ENCODE peak calls at places on chromosome 21, in ten cellular contexts. One of them, this sample, is unnamed.

GRCh38 chr21:24023936-24024335 is 1583.3 kb downstream of the MRPL39 start:
- DNase-seq in lung: no peak
- DNase-seq in KG1: no peak
- DNase-seq in WTC11: no peak
- DNase-seq in naive thymus-derived CD8-positive, alpha-beta T cell: no peak
- DNase-seq in nucleus accumbens: no peak
- DNase-seq in stimulated activated CD8-positive, alpha-beta memory T cell treated with anti-CD3 and anti-CD28 coated beads, Interleukin-7, amount 100 ng/mL, for 1 hour: no peak
- DNase-seq in Right ventricle myocardium superior: no peak
- DNase-seq in HT-29: no peak
- DNase-seq in CMK: no peak
- DNase-seq in this sample: no peak

GRCh38 chr21:14533555-14534400 is 12.3 kb downstream of the SAMSN1 start:
- DNase-seq in stimulated activated CD8-positive, alpha-beta memory T cell treated with anti-CD3 and anti-CD28 coated beads, Interleukin-7, amount 100 ng/mL, for 1 hour: no peak
- DNase-seq in Right ventricle myocardium superior: no peak
- DNase-seq in HT-29: peak
- DNase-seq in CMK: no peak
- DNase-seq in WTC11: no peak
- DNase-seq in naive thymus-derived CD8-positive, alpha-beta T cell: peak
- DNase-seq in lung: no peak
- DNase-seq in nucleus accumbens: no peak
- DNase-seq in KG1: no peak
- DNase-seq in this sample: peak

GRCh38 chr21:18370292-18370691 is 33.3 kb downstream of the TMPRSS15 start:
- DNase-seq in lung: no peak
- DNase-seq in nucleus accumbens: no peak
- DNase-seq in WTC11: no peak
- DNase-seq in KG1: no peak
- DNase-seq in naive thymus-derived CD8-positive, alpha-beta T cell: no peak
- DNase-seq in CMK: no peak
- DNase-seq in Right ventricle myocardium superior: no peak
- DNase-seq in HT-29: no peak
- DNase-seq in stimulated activated CD8-positive, alpha-beta memory T cell treated with anti-CD3 and anti-CD28 coated beads, Interleukin-7, amount 100 ng/mL, for 1 hour: no peak
- DNase-seq in this sample: no peak

GRCh38 chr21:21682172-21682571 is 684.0 kb downstream of the NCAM2 start:
- DNase-seq in WTC11: no peak
- DNase-seq in Right ventricle myocardium superior: no peak
- DNase-seq in nucleus accumbens: no peak
- DNase-seq in HT-29: no peak
- DNase-seq in lung: no peak
- DNase-seq in CMK: no peak
- DNase-seq in stimulated activated CD8-positive, alpha-beta memory T cell treated with anti-CD3 and anti-CD28 coated beads, Interleukin-7, amount 100 ng/mL, for 1 hour: no peak
- DNase-seq in naive thymus-derived CD8-positive, alpha-beta T cell: no peak
- DNase-seq in KG1: no peak
- DNase-seq in this sample: no peak

GRCh38 chr21:41582298-41582840 is 74.4 kb upstream of the TMPRSS2 start:
- DNase-seq in nucleus accumbens: no peak
- DNase-seq in CMK: no peak
- DNase-seq in WTC11: no peak
- DNase-seq in KG1: no peak
- DNase-seq in lung: no peak
- DNase-seq in naive thymus-derived CD8-positive, alpha-beta T cell: no peak
- DNase-seq in Right ventricle myocardium superior: no peak
- DNase-seq in stimulated activated CD8-positive, alpha-beta memory T cell treated with anti-CD3 and anti-CD28 coated beads, Interleukin-7, amount 100 ng/mL, for 1 hour: no peak
- DNase-seq in HT-29: no peak
- DNase-seq in this sample: no peak

GRCh38 chr21:45054927-45055612 is 19.3 kb upstream of the ADARB1 start:
- DNase-seq in naive thymus-derived CD8-positive, alpha-beta T cell: no peak
- DNase-seq in CMK: no peak
- DNase-seq in lung: no peak
- DNase-seq in Right ventricle myocardium superior: no peak
- DNase-seq in stimulated activated CD8-positive, alpha-beta memory T cell treated with anti-CD3 and anti-CD28 coated beads, Interleukin-7, amount 100 ng/mL, for 1 hour: no peak
- DNase-seq in WTC11: no peak
- DNase-seq in KG1: no peak
- DNase-seq in HT-29: no peak
- DNase-seq in nucleus accumbens: no peak
- DNase-seq in this sample: peak

GRCh38 chr21:33070921-33071877 is 1.3 kb downstream of the OLIG1 start:
- DNase-seq in naive thymus-derived CD8-positive, alpha-beta T cell: peak
- DNase-seq in lung: no peak
- DNase-seq in WTC11: peak
- DNase-seq in Right ventricle myocardium superior: peak
- DNase-seq in HT-29: no peak
- DNase-seq in CMK: no peak
- DNase-seq in nucleus accumbens: peak
- DNase-seq in stimulated activated CD8-positive, alpha-beta memory T cell treated with anti-CD3 and anti-CD28 coated beads, Interleukin-7, amount 100 ng/mL, for 1 hour: no peak
- DNase-seq in KG1: peak
- DNase-seq in this sample: no peak

GRCh38 chr21:32347351-32347750 is 45.5 kb downstream of the URB1 start:
- DNase-seq in stimulated activated CD8-positive, alpha-beta memory T cell treated with anti-CD3 and anti-CD28 coated beads, Interleukin-7, amount 100 ng/mL, for 1 hour: no peak
- DNase-seq in WTC11: no peak
- DNase-seq in lung: no peak
- DNase-seq in CMK: no peak
- DNase-seq in nucleus accumbens: no peak
- DNase-seq in KG1: no peak
- DNase-seq in HT-29: no peak
- DNase-seq in Right ventricle myocardium superior: no peak
- DNase-seq in naive thymus-derived CD8-positive, alpha-beta T cell: no peak
- DNase-seq in this sample: no peak

GRCh38 chr21:15732290-15732995 is 2.7 kb downstream of the USP25 start:
- DNase-seq in nucleus accumbens: no peak
- DNase-seq in KG1: peak
- DNase-seq in Right ventricle myocardium superior: no peak
- DNase-seq in CMK: no peak
- DNase-seq in naive thymus-derived CD8-positive, alpha-beta T cell: peak
- DNase-seq in lung: no peak
- DNase-seq in stimulated activated CD8-positive, alpha-beta memory T cell treated with anti-CD3 and anti-CD28 coated beads, Interleukin-7, amount 100 ng/mL, for 1 hour: no peak
- DNase-seq in HT-29: peak
- DNase-seq in WTC11: no peak
- DNase-seq in this sample: peak

GRCh38 chr21:37868896-37869295 is 47.4 kb downstream of the KCNJ6 start:
- DNase-seq in nucleus accumbens: no peak
- DNase-seq in stimulated activated CD8-positive, alpha-beta memory T cell treated with anti-CD3 and anti-CD28 coated beads, Interleukin-7, amount 100 ng/mL, for 1 hour: no peak
- DNase-seq in WTC11: no peak
- DNase-seq in Right ventricle myocardium superior: no peak
- DNase-seq in KG1: no peak
- DNase-seq in naive thymus-derived CD8-positive, alpha-beta T cell: no peak
- DNase-seq in lung: no peak
- DNase-seq in CMK: no peak
- DNase-seq in HT-29: no peak
- DNase-seq in this sample: no peak

GRCh38 chr21:44706706-44707615 is 4.4 kb downstream of the TSPEAR start:
- DNase-seq in CMK: no peak
- DNase-seq in stimulated activated CD8-positive, alpha-beta memory T cell treated with anti-CD3 and anti-CD28 coated beads, Interleukin-7, amount 100 ng/mL, for 1 hour: no peak
- DNase-seq in lung: no peak
- DNase-seq in KG1: no peak
- DNase-seq in nucleus accumbens: no peak
- DNase-seq in Right ventricle myocardium superior: no peak
- DNase-seq in HT-29: no peak
- DNase-seq in WTC11: no peak
- DNase-seq in naive thymus-derived CD8-positive, alpha-beta T cell: no peak
- DNase-seq in this sample: no peak

GRCh38 chr21:38987551-38988210 is 182.0 kb downstream of the ETS2 start:
- DNase-seq in WTC11: no peak
- DNase-seq in naive thymus-derived CD8-positive, alpha-beta T cell: no peak
- DNase-seq in Right ventricle myocardium superior: no peak
- DNase-seq in lung: no peak
- DNase-seq in nucleus accumbens: no peak
- DNase-seq in stimulated activated CD8-positive, alpha-beta memory T cell treated with anti-CD3 and anti-CD28 coated beads, Interleukin-7, amount 100 ng/mL, for 1 hour: no peak
- DNase-seq in KG1: no peak
- DNase-seq in CMK: no peak
- DNase-seq in HT-29: no peak
- DNase-seq in this sample: no peak

GRCh38 chr21:36960676-36961284 is 5.7 kb downstream of the HLCS start:
- DNase-seq in stimulated activated CD8-positive, alpha-beta memory T cell treated with anti-CD3 and anti-CD28 coated beads, Interleukin-7, amount 100 ng/mL, for 1 hour: no peak
- DNase-seq in KG1: no peak
- DNase-seq in naive thymus-derived CD8-positive, alpha-beta T cell: no peak
- DNase-seq in WTC11: no peak
- DNase-seq in nucleus accumbens: no peak
- DNase-seq in CMK: no peak
- DNase-seq in lung: no peak
- DNase-seq in HT-29: no peak
- DNase-seq in Right ventricle myocardium superior: no peak
- DNase-seq in this sample: no peak

GRCh38 chr21:16908087-16908486 is 604.8 kb upstream of the CXADR start:
- DNase-seq in Right ventricle myocardium superior: no peak
- DNase-seq in lung: peak
- DNase-seq in nucleus accumbens: no peak
- DNase-seq in naive thymus-derived CD8-positive, alpha-beta T cell: no peak
- DNase-seq in CMK: no peak
- DNase-seq in WTC11: no peak
- DNase-seq in KG1: no peak
- DNase-seq in stimulated activated CD8-positive, alpha-beta memory T cell treated with anti-CD3 and anti-CD28 coated beads, Interleukin-7, amount 100 ng/mL, for 1 hour: no peak
- DNase-seq in HT-29: no peak
- DNase-seq in this sample: peak

GRCh38 chr21:43352568-43353281 is 74.2 kb downstream of the SIK1 start:
- DNase-seq in WTC11: no peak
- DNase-seq in lung: no peak
- DNase-seq in HT-29: no peak
- DNase-seq in CMK: peak
- DNase-seq in stimulated activated CD8-positive, alpha-beta memory T cell treated with anti-CD3 and anti-CD28 coated beads, Interleukin-7, amount 100 ng/mL, for 1 hour: no peak
- DNase-seq in KG1: no peak
- DNase-seq in nucleus accumbens: no peak
- DNase-seq in naive thymus-derived CD8-positive, alpha-beta T cell: no peak
- DNase-seq in Right ventricle myocardium superior: no peak
- DNase-seq in this sample: peak

GRCh38 chr21:37675202-37675801 is 241.0 kb downstream of the KCNJ6 start:
- DNase-seq in WTC11: peak
- DNase-seq in CMK: peak
- DNase-seq in KG1: peak
- DNase-seq in nucleus accumbens: peak
- DNase-seq in naive thymus-derived CD8-positive, alpha-beta T cell: peak
- DNase-seq in Right ventricle myocardium superior: peak
- DNase-seq in lung: peak
- DNase-seq in stimulated activated CD8-positive, alpha-beta memory T cell treated with anti-CD3 and anti-CD28 coated beads, Interleukin-7, amount 100 ng/mL, for 1 hour: peak
- DNase-seq in HT-29: peak
- DNase-seq in this sample: peak

GRCh38 chr21:36350282-36350910 is 30.4 kb downstream of the MORC3 start:
- DNase-seq in lung: no peak
- DNase-seq in HT-29: no peak
- DNase-seq in Right ventricle myocardium superior: no peak
- DNase-seq in WTC11: no peak
- DNase-seq in naive thymus-derived CD8-positive, alpha-beta T cell: no peak
- DNase-seq in CMK: no peak
- DNase-seq in stimulated activated CD8-positive, alpha-beta memory T cell treated with anti-CD3 and anti-CD28 coated beads, Interleukin-7, amount 100 ng/mL, for 1 hour: no peak
- DNase-seq in nucleus accumbens: no peak
- DNase-seq in KG1: no peak
- DNase-seq in this sample: peak

GRCh38 chr21:26093094-26093493 is 77.5 kb downstream of the APP start:
- DNase-seq in WTC11: no peak
- DNase-seq in naive thymus-derived CD8-positive, alpha-beta T cell: no peak
- DNase-seq in stimulated activated CD8-positive, alpha-beta memory T cell treated with anti-CD3 and anti-CD28 coated beads, Interleukin-7, amount 100 ng/mL, for 1 hour: no peak
- DNase-seq in nucleus accumbens: no peak
- DNase-seq in CMK: no peak
- DNase-seq in HT-29: no peak
- DNase-seq in Right ventricle myocardium superior: no peak
- DNase-seq in lung: no peak
- DNase-seq in KG1: no peak
- DNase-seq in this sample: peak

GRCh38 chr21:16377857-16378256 is 648.1 kb downstream of the USP25 start:
- DNase-seq in HT-29: no peak
- DNase-seq in naive thymus-derived CD8-positive, alpha-beta T cell: no peak
- DNase-seq in CMK: no peak
- DNase-seq in WTC11: no peak
- DNase-seq in stimulated activated CD8-positive, alpha-beta memory T cell treated with anti-CD3 and anti-CD28 coated beads, Interleukin-7, amount 100 ng/mL, for 1 hour: no peak
- DNase-seq in KG1: no peak
- DNase-seq in Right ventricle myocardium superior: no peak
- DNase-seq in nucleus accumbens: no peak
- DNase-seq in lung: no peak
- DNase-seq in this sample: no peak

GRCh38 chr21:29704719-29705118 is 235.1 kb downstream of the GRIK1 start:
- DNase-seq in HT-29: no peak
- DNase-seq in CMK: no peak
- DNase-seq in naive thymus-derived CD8-positive, alpha-beta T cell: no peak
- DNase-seq in WTC11: no peak
- DNase-seq in lung: no peak
- DNase-seq in nucleus accumbens: no peak
- DNase-seq in Right ventricle myocardium superior: no peak
- DNase-seq in KG1: no peak
- DNase-seq in stimulated activated CD8-positive, alpha-beta memory T cell treated with anti-CD3 and anti-CD28 coated beads, Interleukin-7, amount 100 ng/mL, for 1 hour: no peak
- DNase-seq in this sample: no peak

GRCh38 chr21:43343095-43343991 is 83.6 kb downstream of the SIK1 start:
- DNase-seq in stimulated activated CD8-positive, alpha-beta memory T cell treated with anti-CD3 and anti-CD28 coated beads, Interleukin-7, amount 100 ng/mL, for 1 hour: no peak
- DNase-seq in HT-29: peak
- DNase-seq in lung: peak
- DNase-seq in KG1: no peak
- DNase-seq in Right ventricle myocardium superior: no peak
- DNase-seq in nucleus accumbens: no peak
- DNase-seq in naive thymus-derived CD8-positive, alpha-beta T cell: no peak
- DNase-seq in WTC11: no peak
- DNase-seq in CMK: no peak
- DNase-seq in this sample: peak

GRCh38 chr21:14572206-14572780 is 26.2 kb upstream of the SAMSN1 start:
- DNase-seq in nucleus accumbens: no peak
- DNase-seq in lung: no peak
- DNase-seq in HT-29: no peak
- DNase-seq in KG1: no peak
- DNase-seq in stimulated activated CD8-positive, alpha-beta memory T cell treated with anti-CD3 and anti-CD28 coated beads, Interleukin-7, amount 100 ng/mL, for 1 hour: no peak
- DNase-seq in Right ventricle myocardium superior: no peak
- DNase-seq in CMK: no peak
- DNase-seq in WTC11: no peak
- DNase-seq in naive thymus-derived CD8-positive, alpha-beta T cell: no peak
- DNase-seq in this sample: no peak

GRCh38 chr21:17391811-17392340 is 121.0 kb upstream of the CXADR start:
- DNase-seq in stimulated activated CD8-positive, alpha-beta memory T cell treated with anti-CD3 and anti-CD28 coated beads, Interleukin-7, amount 100 ng/mL, for 1 hour: no peak
- DNase-seq in lung: no peak
- DNase-seq in CMK: no peak
- DNase-seq in naive thymus-derived CD8-positive, alpha-beta T cell: no peak
- DNase-seq in WTC11: no peak
- DNase-seq in Right ventricle myocardium superior: no peak
- DNase-seq in HT-29: no peak
- DNase-seq in KG1: no peak
- DNase-seq in nucleus accumbens: no peak
- DNase-seq in this sample: no peak

GRCh38 chr21:31265293-31265692 is 78.8 kb downstream of the TIAM1 start:
- DNase-seq in Right ventricle myocardium superior: peak
- DNase-seq in lung: no peak
- DNase-seq in nucleus accumbens: no peak
- DNase-seq in stimulated activated CD8-positive, alpha-beta memory T cell treated with anti-CD3 and anti-CD28 coated beads, Interleukin-7, amount 100 ng/mL, for 1 hour: no peak
- DNase-seq in HT-29: no peak
- DNase-seq in WTC11: no peak
- DNase-seq in KG1: no peak
- DNase-seq in CMK: no peak
- DNase-seq in naive thymus-derived CD8-positive, alpha-beta T cell: peak
- DNase-seq in this sample: no peak

GRCh38 chr21:36727886-36728285 is 29.0 kb downstream of the SIM2 start:
- DNase-seq in HT-29: no peak
- DNase-seq in stimulated activated CD8-positive, alpha-beta memory T cell treated with anti-CD3 and anti-CD28 coated beads, Interleukin-7, amount 100 ng/mL, for 1 hour: no peak
- DNase-seq in nucleus accumbens: no peak
- DNase-seq in KG1: no peak
- DNase-seq in Right ventricle myocardium superior: no peak
- DNase-seq in lung: no peak
- DNase-seq in CMK: no peak
- DNase-seq in naive thymus-derived CD8-positive, alpha-beta T cell: no peak
- DNase-seq in WTC11: peak
- DNase-seq in this sample: no peak

GRCh38 chr21:25963186-25963585 is 207.4 kb downstream of the APP start:
- DNase-seq in HT-29: peak
- DNase-seq in Right ventricle myocardium superior: no peak
- DNase-seq in KG1: no peak
- DNase-seq in naive thymus-derived CD8-positive, alpha-beta T cell: no peak
- DNase-seq in stimulated activated CD8-positive, alpha-beta memory T cell treated with anti-CD3 and anti-CD28 coated beads, Interleukin-7, amount 100 ng/mL, for 1 hour: no peak
- DNase-seq in nucleus accumbens: no peak
- DNase-seq in lung: peak
- DNase-seq in WTC11: no peak
- DNase-seq in CMK: no peak
- DNase-seq in this sample: peak

GRCh38 chr21:46078322-46078981 is 19.5 kb upstream of the COL6A2 start:
- DNase-seq in WTC11: no peak
- DNase-seq in KG1: no peak
- DNase-seq in naive thymus-derived CD8-positive, alpha-beta T cell: no peak
- DNase-seq in stimulated activated CD8-positive, alpha-beta memory T cell treated with anti-CD3 and anti-CD28 coated beads, Interleukin-7, amount 100 ng/mL, for 1 hour: no peak
- DNase-seq in CMK: no peak
- DNase-seq in lung: peak
- DNase-seq in HT-29: no peak
- DNase-seq in nucleus accumbens: no peak
- DNase-seq in Right ventricle myocardium superior: peak
- DNase-seq in this sample: no peak

GRCh38 chr21:32795376-32795775 is 23.8 kb upstream of the PAXBP1 start:
- DNase-seq in CMK: no peak
- DNase-seq in nucleus accumbens: no peak
- DNase-seq in HT-29: no peak
- DNase-seq in Right ventricle myocardium superior: no peak
- DNase-seq in WTC11: no peak
- DNase-seq in naive thymus-derived CD8-positive, alpha-beta T cell: no peak
- DNase-seq in lung: no peak
- DNase-seq in stimulated activated CD8-positive, alpha-beta memory T cell treated with anti-CD3 and anti-CD28 coated beads, Interleukin-7, amount 100 ng/mL, for 1 hour: no peak
- DNase-seq in KG1: no peak
- DNase-seq in this sample: no peak

This sample was measured in Caki2.